ENCODE peak calls at places on chromosomes 7 and 10, in ten cellular contexts. B is fibroblast of mammary gland, E is HEK293T, H is NCI-H2081, J is RCC 7860, Y is iPS-NIHi11, G is Daoy, A is glutamatergic neuron, O is dermis blood vessel endothelial cell, L is T1000. W is an unnamed sample.

GRCh38 chr7:32890553-32891045 is 961 bp downstream of the KBTBD2 start:
- DNase-seq in B (peak), E (peak), H (peak), J (no peak), Y (no peak), G (peak), A (no peak), O (peak), L (no peak), W (peak)

GRCh38 chr10:62188021-62188616 is 80.5 kb downstream of the RTKN2 start:
- DNase-seq in B (no peak), E (no peak), H (no peak), J (no peak), Y (no peak), G (no peak), A (no peak), O (no peak), L (no peak), W (no peak)

GRCh38 chr7:158274996-158275395 is 312.6 kb downstream of the PTPRN2 start:
- DNase-seq in B (no peak), E (no peak), H (no peak), J (no peak), Y (no peak), G (no peak), A (no peak), O (no peak), L (no peak), W (no peak)

GRCh38 chr7:5470721-5471311 is 47.2 kb upstream of the TNRC18 start:
- DNase-seq in B (peak), E (no peak), H (no peak), J (no peak), Y (no peak), G (no peak), A (no peak), O (no peak), L (no peak), W (no peak)

GRCh38 chr7:135166338-135166989 is 4.0 kb downstream of the CYREN start:
- DNase-seq in B (no peak), E (no peak), H (no peak), J (no peak), Y (no peak), G (no peak), A (no peak), O (peak), L (no peak), W (no peak)

GRCh38 chr10:27448926-27449325 is 55.2 kb upstream of the RAB18 start:
- DNase-seq in B (peak), E (no peak), H (no peak), J (peak), Y (no peak), G (peak), A (no peak), O (no peak), L (peak), W (peak)

GRCh38 chr10:14184841-14185500 is 145.8 kb downstream of the FRMD4A start:
- DNase-seq in B (no peak), E (no peak), H (no peak), J (no peak), Y (no peak), G (peak), A (no peak), O (peak), L (no peak), W (peak)

GRCh38 chr7:74272305-74273038 is 16.7 kb upstream of the CLIP2 start:
- DNase-seq in B (peak), E (no peak), H (no peak), J (peak), Y (peak), G (peak), A (peak), O (peak), L (peak), W (no peak)

GRCh38 chr10:132186488-132187413 is at the start of gene DPYSL4:
- DNase-seq in B (no peak), E (peak), H (no peak), J (no peak), Y (peak), G (peak), A (peak), O (peak), L (peak), W (no peak)

GRCh38 chr7:18555120-18555519 is 59.6 kb downstream of the HDAC9 start:
- DNase-seq in B (no peak), E (no peak), H (no peak), J (no peak), Y (no peak), G (no peak), A (no peak), O (no peak), L (no peak), W (no peak)

GRCh38 chr10:101762736-101763135 is 13.2 kb downstream of the FGF8 start:
- DNase-seq in B (no peak), E (no peak), H (no peak), J (no peak), Y (no peak), G (no peak), A (no peak), O (no peak), L (no peak), W (no peak)

GRCh38 chr10:97550336-97551149 is 22.0 kb upstream of the ANKRD2 start:
- DNase-seq in B (no peak), E (no peak), H (no peak), J (no peak), Y (peak), G (no peak), A (no peak), O (no peak), L (no peak), W (no peak)

GRCh38 chr7:117993377-117994003 is 120.2 kb upstream of the CTTNBP2 start:
- DNase-seq in B (peak), E (peak), H (peak), J (peak), Y (peak), G (peak), A (peak), O (no peak), L (no peak), W (peak)

GRCh38 chr10:82319558-82319957 is 444.6 kb downstream of the NRG3 start:
- DNase-seq in B (no peak), E (no peak), H (no peak), J (no peak), Y (no peak), G (no peak), A (peak), O (no peak), L (no peak), W (no peak)

GRCh38 chr10:124039432-124040086 is 53.8 kb downstream of the CHST15 start:
- DNase-seq in B (no peak), E (no peak), H (no peak), J (no peak), Y (no peak), G (no peak), A (no peak), O (peak), L (no peak), W (no peak)

GRCh38 chr7:130366561-130366960 is 13.7 kb upstream of the CPA1 start:
- DNase-seq in B (no peak), E (no peak), H (no peak), J (no peak), Y (no peak), G (peak), A (no peak), O (no peak), L (no peak), W (no peak)

GRCh38 chr10:96797485-96797884 is 34.6 kb upstream of the LCOR start:
- DNase-seq in B (no peak), E (no peak), H (no peak), J (no peak), Y (no peak), G (no peak), A (no peak), O (no peak), L (no peak), W (no peak)

GRCh38 chr7:115299379-115300038 is 377.6 kb downstream of the MDFIC start:
- DNase-seq in B (no peak), E (no peak), H (no peak), J (no peak), Y (peak), G (no peak), A (no peak), O (no peak), L (no peak), W (no peak)

GRCh38 chr7:151756076-151756731 is 120.7 kb downstream of the PRKAG2 start:
- DNase-seq in B (peak), E (no peak), H (no peak), J (peak), Y (no peak), G (peak), A (no peak), O (peak), L (peak), W (no peak)

GRCh38 chr10:69898524-69898923 is 96.8 kb downstream of the COL13A1 start:
- DNase-seq in B (no peak), E (no peak), H (no peak), J (no peak), Y (no peak), G (no peak), A (no peak), O (no peak), L (no peak), W (no peak)

GRCh38 chr10:79068203-79068561 is 584 bp upstream of the ZMIZ1 start:
- DNase-seq in B (no peak), E (no peak), H (no peak), J (no peak), Y (no peak), G (peak), A (no peak), O (no peak), L (no peak), W (peak)

GRCh38 chr7:22093003-22093402 is 147.3 kb upstream of the CDCA7L start:
- DNase-seq in B (no peak), E (no peak), H (no peak), J (no peak), Y (no peak), G (no peak), A (no peak), O (peak), L (no peak), W (no peak)

GRCh38 chr7:113561446-113561845 is 357.4 kb downstream of the PPP1R3A start:
- DNase-seq in B (peak), E (no peak), H (no peak), J (no peak), Y (no peak), G (no peak), A (no peak), O (no peak), L (no peak), W (no peak)

GRCh38 chr10:4512557-4513286 is 313.3 kb upstream of the AKR1E2 start:
- DNase-seq in B (peak), E (peak), H (no peak), J (peak), Y (peak), G (peak), A (peak), O (peak), L (no peak), W (peak)

GRCh38 chr10:132904814-132905649 is 37.3 kb downstream of the CFAP46 start:
- DNase-seq in B (no peak), E (no peak), H (no peak), J (no peak), Y (no peak), G (peak), A (peak), O (no peak), L (no peak), W (no peak)

GRCh38 chr7:145902123-145902522 is 214.5 kb upstream of the CNTNAP2 start:
- DNase-seq in B (no peak), E (no peak), H (no peak), J (no peak), Y (no peak), G (no peak), A (no peak), O (no peak), L (no peak), W (no peak)

GRCh38 chr10:115861864-115862263 is 411.1 kb downstream of the GFRA1 start:
- DNase-seq in B (peak), E (no peak), H (no peak), J (peak), Y (no peak), G (peak), A (no peak), O (peak), L (no peak), W (no peak)

W was measured in A673.